ENCODE peak calls at places on chromosomes 6 and 20, in nine cellular contexts. V, U, H, K, R, B, F, N and S are unnamed samples.

GRCh38 chr20:17961600-17961965 is 7.0 kb downstream of the SNX5 start:
- DNase-seq in K (no peak), U (no peak), R (no peak), B (no peak), F (no peak), V (no peak), N (no peak), H (no peak), S (no peak)

GRCh38 chr6:3848925-3849605 is at the start of gene FAM50B:
- DNase-seq in N (no peak), R (peak), V (peak), K (peak), U (peak), B (peak), H (peak), F (peak), S (peak)

GRCh38 chr6:97654674-97655073 is 371.7 kb upstream of the MMS22L start:
- DNase-seq in R (no peak), V (no peak), N (no peak), H (no peak), F (no peak), U (no peak), B (no peak), K (no peak), S (no peak)

GRCh38 chr6:43627008-43627825 is 1.8 kb downstream of the GTPBP2 start:
- DNase-seq in U (no peak), F (peak), N (peak), B (no peak), K (peak), R (peak), V (peak), H (peak), S (no peak)

GRCh38 chr20:3046677-3047462 is 1.0 kb downstream of the MRPS26 start:
- DNase-seq in U (no peak), V (peak), B (peak), K (peak), R (no peak), N (peak), F (peak), H (no peak), S (no peak)

GRCh38 chr6:168328086-168328485 is 8.5 kb upstream of the DACT2 start:
- DNase-seq in R (no peak), K (no peak), H (no peak), B (no peak), F (no peak), V (no peak), N (no peak), U (no peak), S (no peak)

GRCh38 chr20:572752-573151 is 29.2 kb upstream of the CSNK2A1 start:
- DNase-seq in R (no peak), N (no peak), K (no peak), U (no peak), F (no peak), V (no peak), B (no peak), H (no peak), S (no peak)

GRCh38 chr6:108806669-108807068 is 41.6 kb upstream of the ARMC2 start:
- DNase-seq in H (no peak), U (no peak), K (no peak), R (no peak), F (no peak), B (no peak), V (no peak), N (no peak), S (no peak)

GRCh38 chr6:109093732-109094131 is 914 bp downstream of the SESN1 start:
- DNase-seq in F (no peak), R (no peak), N (no peak), V (no peak), K (no peak), B (no peak), H (no peak), U (no peak), S (no peak)

GRCh38 chr20:38136421-38137245 is 28.4 kb downstream of the TGM2 start:
- DNase-seq in B (no peak), H (no peak), N (no peak), K (no peak), U (peak), R (no peak), F (no peak), V (no peak), S (no peak)

GRCh38 chr6:9412951-9413559 is 977.7 kb upstream of the SLC35B3 start:
- DNase-seq in U (no peak), R (peak), B (no peak), H (peak), V (no peak), K (peak), F (peak), N (peak), S (no peak)

GRCh38 chr6:108114861-108115597 is 40.5 kb upstream of the OSTM1 start:
- DNase-seq in F (no peak), N (no peak), K (peak), U (peak), R (no peak), V (no peak), H (peak), B (peak), S (no peak)

GRCh38 chr6:44133003-44133931 is 5.9 kb downstream of the TMEM63B start:
- DNase-seq in K (peak), N (peak), B (no peak), H (peak), R (peak), V (peak), U (no peak), F (peak), S (no peak)

GRCh38 chr20:40513010-40513409 is 176.0 kb downstream of the MAFB start:
- DNase-seq in N (no peak), K (no peak), H (no peak), R (no peak), U (no peak), F (no peak), V (no peak), B (no peak), S (no peak)

GRCh38 chr6:28948782-28949486 is 25.1 kb upstream of the TRIM27 start:
- DNase-seq in B (peak), H (no peak), F (no peak), N (no peak), R (no peak), U (no peak), V (no peak), K (no peak), S (no peak)

GRCh38 chr6:26020983-26021349 is 58.4 kb downstream of the TRIM38 start:
- DNase-seq in B (peak), U (peak), V (peak), R (no peak), F (peak), K (peak), H (peak), N (peak), S (no peak)

GRCh38 chr20:35093245-35093884 is 758 bp upstream of the TRPC4AP start:
- DNase-seq in V (no peak), B (no peak), U (no peak), N (no peak), R (no peak), K (no peak), F (no peak), H (no peak), S (no peak)

GRCh38 chr6:108677357-108677756 is 116.6 kb downstream of the FOXO3 start:
- DNase-seq in R (no peak), F (no peak), H (no peak), U (no peak), V (no peak), N (no peak), B (no peak), K (no peak), S (no peak)

GRCh38 chr6:119323478-119323877 is 26.1 kb downstream of the MAN1A1 start:
- DNase-seq in U (no peak), N (peak), F (no peak), R (no peak), K (no peak), H (no peak), B (no peak), V (no peak), S (no peak)

GRCh38 chr6:73585566-73586415 is 65.0 kb upstream of the EEF1A1 start:
- DNase-seq in V (peak), K (peak), F (peak), U (no peak), R (peak), B (no peak), N (peak), H (peak), S (no peak)

GRCh38 chr6:86192123-86192522 is 549.4 kb upstream of the SYNCRIP start:
- DNase-seq in F (no peak), H (no peak), R (peak), V (peak), B (no peak), N (peak), K (no peak), U (no peak), S (no peak)

GRCh38 chr20:48298851-48299484 is 513.7 kb upstream of the SULF2 start:
- DNase-seq in U (no peak), V (peak), B (no peak), F (no peak), H (peak), K (no peak), N (peak), R (no peak), S (no peak)

DNA sequence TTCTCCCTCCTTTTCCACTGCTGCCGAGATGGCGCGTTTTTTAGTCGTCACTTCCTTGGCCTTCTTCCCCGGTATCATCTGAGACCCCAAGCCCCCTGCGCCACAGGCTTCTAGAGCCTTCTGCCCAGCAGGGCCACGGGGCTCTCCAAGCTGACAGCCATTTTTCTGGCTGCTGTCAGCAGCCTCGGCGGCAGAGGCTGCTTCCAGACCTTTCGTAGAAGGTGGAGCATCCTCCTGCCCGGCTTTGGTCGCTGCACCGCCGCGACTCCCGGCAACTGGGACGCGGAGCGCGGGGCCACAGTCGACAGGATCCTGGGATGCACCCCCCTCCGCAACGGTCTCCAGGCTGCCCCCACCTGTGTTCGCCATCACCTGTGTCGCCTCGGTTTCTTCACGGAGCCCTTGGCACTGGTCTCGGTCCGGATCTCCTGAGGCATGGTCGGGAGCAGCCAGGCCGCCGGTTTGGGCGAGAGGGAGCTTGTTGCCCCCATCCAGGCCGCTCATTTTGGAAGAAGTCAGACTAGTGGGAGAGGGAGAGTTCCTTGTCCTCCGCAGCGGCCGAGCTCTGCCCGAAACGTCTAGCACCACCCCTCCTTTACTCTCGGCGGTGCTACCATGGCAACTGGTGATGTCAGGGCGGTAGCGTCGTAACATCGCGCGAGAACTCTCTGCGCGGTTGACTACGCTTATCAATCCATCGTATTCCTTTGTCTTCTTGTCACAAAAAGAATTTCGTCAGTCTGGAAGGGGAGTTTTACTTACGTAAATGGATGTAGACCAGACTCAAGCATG is at the start of gene TSPYL4:
- DNase-seq in V (peak), B (peak), F (peak), U (peak), K (peak), R (peak), H (peak), N (peak), S (peak)
- TF ChIP-seq POLR2A in V (peak), B (peak), F (no peak), U (peak), K (peak), R (peak), H (peak), N (peak), S (peak)

DNA sequence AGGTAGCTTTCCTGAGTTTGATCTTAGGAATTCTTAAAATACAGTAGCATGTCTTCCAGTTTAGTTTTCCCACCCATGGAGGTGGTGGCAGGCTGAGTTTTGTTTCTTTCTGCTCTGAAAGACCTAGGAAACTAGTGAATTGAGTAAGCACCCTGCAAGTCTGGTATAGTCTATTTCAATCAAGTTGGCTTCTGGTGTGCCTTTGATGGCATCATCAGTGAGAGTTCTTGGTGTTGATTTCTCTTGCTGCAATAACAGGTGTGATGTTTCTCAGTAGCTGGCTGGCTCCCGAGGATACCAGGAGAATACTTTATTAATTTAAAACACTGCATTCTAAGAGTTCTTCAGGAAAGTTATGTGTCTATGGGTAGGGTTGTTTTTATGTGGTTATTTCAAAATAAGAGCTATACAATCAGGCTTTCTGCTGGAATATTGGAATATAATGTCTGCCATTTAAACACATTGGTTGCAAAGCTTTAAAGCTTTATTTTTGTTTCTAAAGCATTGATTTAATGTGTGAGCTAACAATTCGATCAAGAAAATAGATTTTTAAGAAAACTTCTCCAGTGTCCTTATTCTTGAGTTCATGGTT is 19.0 kb downstream of the VAPB start:
- DNase-seq in H (no peak), K (no peak), F (no peak), V (no peak), N (no peak), U (no peak), B (no peak), R (no peak), S (peak)
- TF ChIP-seq POLR2AphosphoS5 in H (no peak), K (no peak), F (no peak), V (no peak), N (no peak), U (no peak), B (no peak), R (no peak), S (no peak)

GRCh38 chr6:144284753-144285547 is at the start of gene UTRN:
- DNase-seq in V (peak), R (peak), H (peak), F (peak), U (peak), N (no peak), K (peak), B (peak), S (peak)
- TF ChIP-seq POLR2A in V (peak), R (no peak), H (peak), F (no peak), U (no peak), N (no peak), K (peak), B (peak), S (no peak)

GRCh38 chr6:110897433-110897832 is 22.8 kb downstream of the AMD1 start:
- DNase-seq in U (no peak), R (no peak), V (no peak), F (no peak), H (no peak), N (no peak), K (no peak), B (no peak), S (no peak)
- TF ChIP-seq POLR2AphosphoS5 in U (no peak), R (no peak), V (peak), F (no peak), H (no peak), N (peak), K (no peak), B (no peak), S (no peak)

GRCh38 chr6:36604090-36605060 is 10.2 kb downstream of the SRSF3 start:
- DNase-seq in R (no peak), H (no peak), F (no peak), V (no peak), B (no peak), U (no peak), K (peak), N (no peak), S (no peak)
- TF ChIP-seq POLR2A in R (peak), H (no peak), F (no peak), V (no peak), B (peak), U (no peak), K (no peak), N (no peak), S (peak)

GRCh38 chr6:79797912-79798311 is 149.4 kb downstream of the ELOVL4 start:
- DNase-seq in N (no peak), R (no peak), V (no peak), H (no peak), B (no peak), F (no peak), U (no peak), K (no peak), S (no peak)
- TF ChIP-seq POLR2AphosphoS5 in N (no peak), R (no peak), V (no peak), H (no peak), B (no peak), F (no peak), U (no peak), K (no peak), S (no peak)

DNA sequence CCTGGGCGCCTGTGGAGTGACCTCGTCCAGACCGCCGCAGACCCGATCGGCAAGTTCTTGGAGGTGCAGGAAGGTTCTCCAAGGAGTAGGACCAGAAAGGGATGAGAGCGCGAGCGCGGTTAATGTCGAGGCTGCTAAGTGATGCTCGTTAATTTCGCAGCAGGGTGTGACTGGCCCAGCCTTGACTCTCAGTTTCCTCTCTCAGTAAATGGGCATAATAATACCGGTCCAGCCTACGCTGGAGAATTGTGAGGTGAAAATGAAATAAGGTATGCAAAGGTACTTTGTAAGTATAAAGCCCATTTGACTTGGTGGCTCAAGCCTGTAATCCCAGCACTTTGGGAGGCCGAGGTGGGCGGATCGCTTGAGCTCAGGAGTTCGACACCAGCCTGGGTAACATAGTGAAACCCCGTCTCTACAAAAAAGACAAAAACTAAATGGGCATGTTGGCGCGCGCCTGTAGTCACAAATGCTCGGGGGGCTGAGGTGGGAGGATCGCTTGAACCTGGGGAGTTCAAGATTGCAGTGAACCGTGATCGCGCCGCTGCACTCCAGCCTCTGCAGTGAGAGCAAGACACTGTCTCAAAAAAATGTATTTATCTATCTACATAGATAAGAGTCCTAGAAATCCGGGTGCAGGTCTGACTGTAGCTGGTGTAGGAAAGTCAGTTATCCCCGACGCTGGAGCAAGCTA is 634 bp upstream of the BTBD9 start:
- DNase-seq in V (no peak), B (no peak), K (no peak), F (no peak), N (no peak), U (peak), H (peak), R (no peak), S (no peak)
- TF ChIP-seq POLR2A in V (no peak), B (peak), K (no peak), F (no peak), N (no peak), U (no peak), H (no peak), R (no peak), S (no peak)

GRCh38 chr6:110900028-110900598 is 25.5 kb downstream of the AMD1 start:
- DNase-seq in U (no peak), K (no peak), V (no peak), N (no peak), H (no peak), B (no peak), R (no peak), F (no peak), S (no peak)
- TF ChIP-seq POLR2AphosphoS5 in U (no peak), K (no peak), V (no peak), N (no peak), H (no peak), B (peak), R (no peak), F (no peak), S (peak)

DNA sequence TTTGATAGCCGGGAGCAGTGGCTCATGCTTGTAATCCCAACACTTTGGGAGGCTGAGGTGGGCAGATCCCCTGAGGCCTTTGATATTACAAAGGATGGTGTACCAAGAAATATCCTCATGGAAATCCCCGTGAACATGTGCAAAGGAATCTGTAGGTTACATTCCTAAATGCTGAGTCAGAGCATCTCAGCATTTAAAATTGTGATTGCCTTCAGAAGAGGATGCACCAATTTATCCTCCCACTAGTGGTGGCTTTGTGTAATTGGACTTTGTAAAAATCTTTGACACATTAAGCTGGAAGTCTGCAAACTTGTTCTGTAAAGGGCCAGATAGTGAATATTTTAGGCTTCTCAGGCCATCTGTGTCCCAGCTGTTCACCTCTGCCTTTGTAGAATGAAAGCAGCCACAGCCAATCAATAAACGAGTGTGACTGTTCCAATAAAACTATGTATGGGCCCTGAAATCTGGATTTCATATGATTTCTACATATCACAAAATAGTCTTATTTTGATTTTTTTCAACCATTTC is 11.8 kb downstream of the TMEM14B start:
- DNase-seq in V (no peak), F (no peak), H (no peak), U (no peak), R (peak), B (no peak), K (no peak), N (peak), S (no peak)
- TF ChIP-seq POLR2A in V (no peak), F (no peak), H (no peak), U (no peak), R (no peak), B (no peak), K (no peak), N (no peak), S (no peak)